ENCODE peak calls at places on chromosome 18, in nine cellular contexts. K, C, Z, D, T, B, M, R and W are unnamed samples.

GRCh38 chr18:13610517-13610916 is 115.8 kb downstream of the FAM210A start:
- DNase-seq in K (no peak), C (no peak), Z (no peak), D (no peak), T (no peak), B (no peak), M (no peak), R (no peak), W (no peak)

GRCh38 chr18:57008001-57008686 is 138.7 kb upstream of the BOD1L2 start:
- DNase-seq in K (no peak), C (no peak), Z (no peak), D (no peak), T (no peak), B (no peak), M (no peak), R (no peak), W (no peak)

GRCh38 chr18:61980355-61980754 is 87.5 kb upstream of the RNF152 start:
- DNase-seq in K (no peak), C (no peak), Z (no peak), D (no peak), T (no peak), B (no peak), M (no peak), R (no peak), W (no peak)

GRCh38 chr18:2908946-2909335 is 62.1 kb downstream of the EMILIN2 start:
- DNase-seq in K (no peak), C (no peak), Z (no peak), D (no peak), T (no peak), B (no peak), M (peak; percentile 32), R (no peak), W (no peak)

GRCh38 chr18:34023471-34023870 is 201.2 kb downstream of the NOL4 start:
- DNase-seq in K (no peak), C (no peak), Z (no peak), D (no peak), T (no peak), B (no peak), M (no peak), R (no peak), W (no peak)

GRCh38 chr18:77100751-77101355 is 31.7 kb downstream of the MBP start:
- DNase-seq in K (no peak), C (peak; percentile 51), Z (no peak), D (no peak), T (no peak), B (no peak), M (no peak), R (no peak), W (no peak)

GRCh38 chr18:8943900-8944870 is 158.3 kb upstream of the NDUFV2 start:
- DNase-seq in K (no peak), C (no peak), Z (no peak), D (no peak), T (no peak), B (no peak), M (no peak), R (peak; percentile 88), W (no peak)

GRCh38 chr18:34970106-34970505 is 71.1 kb upstream of the MAPRE2 start:
- DNase-seq in K (no peak), C (no peak), Z (no peak), D (no peak), T (no peak), B (no peak), M (no peak), R (peak; percentile 46), W (no peak)

GRCh38 chr18:27789406-27789805 is 387.5 kb downstream of the CDH2 start:
- DNase-seq in K (no peak), C (no peak), Z (no peak), D (no peak), T (no peak), B (no peak), M (no peak), R (no peak), W (no peak)

GRCh38 chr18:46148810-46149209 is 44.6 kb downstream of the HAUS1 start:
- DNase-seq in K (peak; percentile 39), C (peak; percentile 32), Z (peak; percentile 52), D (peak; percentile 17), T (peak; percentile 20), B (peak; percentile 54), M (peak; percentile 54), R (peak; percentile 67), W (no peak)

GRCh38 chr18:13266208-13267100 is 47.9 kb downstream of the LDLRAD4 start:
- DNase-seq in K (no peak), C (no peak), Z (no peak), D (no peak), T (no peak), B (no peak), M (peak; percentile 40), R (no peak), W (no peak)

GRCh38 chr18:48859311-48860275 is 91.2 kb downstream of the SMAD7 start:
- DNase-seq in K (no peak), C (no peak), Z (no peak), D (no peak), T (peak; percentile 79), B (no peak), M (no peak), R (no peak), W (no peak)